ENCODE peak calls at places on chromosome 18, in four cellular contexts. Q is cardiac fibroblast, B is foreskin fibroblast, O is HFF-Myc. P is an unnamed sample.

GRCh38 chr18:65336411-65336810 is 414.4 kb upstream of the CDH7 start:
- DNase-seq in Q (no peak), B (no peak), O (no peak), P (no peak)

GRCh38 chr18:78611201-78611800 is 368.3 kb upstream of the SALL3 start:
- DNase-seq in Q (no peak), B (no peak), O (no peak), P (no peak)

GRCh38 chr18:43009666-43010065 is 105.8 kb downstream of the RIT2 start:
- DNase-seq in Q (no peak), B (no peak), O (no peak), P (no peak)

GRCh38 chr18:68642003-68642402 is 72.9 kb downstream of the TMX3 start:
- DNase-seq in Q (no peak), B (no peak), O (no peak), P (no peak)

GRCh38 chr18:13159579-13159978 is 59.0 kb upstream of the LDLRAD4 start:
- DNase-seq in Q (peak), B (peak), O (peak), P (no peak)

GRCh38 chr18:55324166-55324565 is 263.8 kb downstream of the TCF4 start:
- DNase-seq in Q (no peak), B (no peak), O (no peak), P (no peak)

GRCh38 chr18:27674411-27674810 is 489.3 kb upstream of the CHST9 start:
- DNase-seq in Q (no peak), B (no peak), O (no peak), P (no peak)

GRCh38 chr18:62288669-62289016 is 36.5 kb upstream of the TNFRSF11A start:
- DNase-seq in Q (no peak), B (no peak), O (no peak), P (no peak)

GRCh38 chr18:58148954-58149471 is 105.0 kb downstream of the NEDD4L start:
- DNase-seq in Q (no peak), B (no peak), O (no peak), P (no peak)

GRCh38 chr18:34033968-34034367 is 190.7 kb downstream of the NOL4 start:
- DNase-seq in Q (no peak), B (no peak), O (no peak), P (no peak)

GRCh38 chr18:36468161-36468560 is 170.6 kb downstream of the FHOD3 start:
- DNase-seq in Q (no peak), B (no peak), O (no peak), P (no peak)

GRCh38 chr18:62585274-62586147 is 62.7 kb downstream of the ZCCHC2 start:
- DNase-seq in Q (no peak), B (no peak), O (no peak), P (no peak)

GRCh38 chr18:66874812-66875474 is 271.1 kb upstream of the CDH19 start:
- DNase-seq in Q (no peak), B (no peak), O (no peak), P (no peak)

GRCh38 chr18:7366597-7366996 is 135.7 kb downstream of the LRRC30 start:
- DNase-seq in Q (no peak), B (no peak), O (no peak), P (no peak)

GRCh38 chr18:26405190-26405781 is 143.1 kb downstream of the KCTD1 start:
- DNase-seq in Q (peak), B (peak), O (no peak), P (peak)

GRCh38 chr18:74715865-74716712 is 118.4 kb downstream of the ZNF407 start:
- DNase-seq in Q (no peak), B (no peak), O (no peak), P (no peak)

GRCh38 chr18:56221195-56222065 is 417.0 kb downstream of the TXNL1 start:
- DNase-seq in Q (no peak), B (no peak), O (no peak), P (no peak)

GRCh38 chr18:63817441-63818051 is 42.3 kb downstream of the SERPINB7 start:
- DNase-seq in Q (peak), B (peak), O (no peak), P (peak)

GRCh38 chr18:79684787-79685186 is 5.2 kb downstream of the CTDP1 start:
- DNase-seq in Q (no peak), B (no peak), O (no peak), P (no peak)

GRCh38 chr18:64090876-64091275 is 58.0 kb downstream of the LINC00305 start:
- DNase-seq in Q (no peak), B (no peak), O (no peak), P (no peak)

GRCh38 chr18:75656035-75656434 is 228.5 kb upstream of the SMIM21 start:
- DNase-seq in Q (no peak), B (no peak), O (no peak), P (no peak)

GRCh38 chr18:62881509-62882016 is 166.2 kb downstream of the PHLPP1 start:
- DNase-seq in Q (peak), B (peak), O (peak), P (peak)

GRCh38 chr18:9066358-9066757 is 36.1 kb upstream of the NDUFV2 start:
- DNase-seq in Q (no peak), B (no peak), O (no peak), P (no peak)

GRCh38 chr18:64202836-64203235 is 53.9 kb upstream of the LINC00305 start:
- DNase-seq in Q (peak), B (no peak), O (no peak), P (no peak)

GRCh38 chr18:70720607-70721006 is 431.8 kb downstream of the SOCS6 start:
- DNase-seq in Q (no peak), B (no peak), O (no peak), P (no peak)

GRCh38 chr18:62325806-62326645 is 916 bp downstream of the TNFRSF11A start:
- DNase-seq in Q (peak), B (no peak), O (no peak), P (no peak)

GRCh38 chr18:26468931-26469340 is 79.4 kb downstream of the KCTD1 start:
- DNase-seq in Q (no peak), B (no peak), O (no peak), P (no peak)

GRCh38 chr18:74331404-74331803 is 15.8 kb downstream of the C18orf63 start:
- DNase-seq in Q (peak), B (peak), O (peak), P (no peak)

GRCh38 chr18:56026505-56026904 is 438.5 kb upstream of the TCF4 start:
- DNase-seq in Q (no peak), B (no peak), O (no peak), P (no peak)

GRCh38 chr18:62660741-62661140 is 54.6 kb upstream of the PHLPP1 start:
- DNase-seq in Q (no peak), B (no peak), O (no peak), P (no peak)

GRCh38 chr18:74507927-74508326 is 11.8 kb downstream of the CNDP2 start:
- DNase-seq in Q (no peak), B (no peak), O (no peak), P (no peak)

GRCh38 chr18:11178951-11179549 is 29.7 kb upstream of the PIEZO2 start:
- DNase-seq in Q (peak), B (peak), O (no peak), P (peak)

GRCh38 chr18:32337347-32337746 is 133.3 kb downstream of the GAREM1 start:
- DNase-seq in Q (no peak), B (no peak), O (no peak), P (no peak)

GRCh38 chr18:45677408-45677807 is 46.6 kb upstream of the SLC14A1 start:
- DNase-seq in Q (no peak), B (no peak), O (no peak), P (no peak)

GRCh38 chr18:26190506-26190905 is 35.7 kb upstream of the TAF4B start:
- DNase-seq in Q (no peak), B (no peak), O (no peak), P (no peak)

DNA sequence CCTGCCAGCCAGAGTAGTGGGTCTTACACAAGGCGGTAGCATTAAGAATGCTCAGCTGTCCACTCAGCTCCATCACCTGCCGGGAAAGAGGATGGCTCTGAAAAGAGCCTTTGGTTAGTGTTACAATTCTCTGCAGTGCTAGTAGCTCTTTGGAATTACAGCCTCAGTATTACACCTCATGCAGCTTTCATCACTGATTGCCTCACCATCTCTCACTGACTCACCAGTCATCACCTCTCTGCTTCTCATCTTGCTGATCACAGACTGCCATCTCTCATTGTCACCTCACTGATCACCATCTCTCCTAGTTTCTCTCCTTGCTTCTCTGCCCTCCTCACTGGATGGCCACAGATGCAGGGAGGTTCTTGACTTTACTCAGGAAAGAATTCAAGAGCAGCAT is 573.5 kb upstream of the SETBP1 start:
- DNase-seq in Q (no peak), B (peak), O (no peak), P (no peak)
- TF ChIP-seq CTCF in Q (no peak), B (no peak), O (no peak), P (no peak)

GRCh38 chr18:31301201-31301655 is 16.7 kb upstream of the DSG1 start:
- DNase-seq in Q (peak), B (no peak), O (no peak), P (no peak)

GRCh38 chr18:31303771-31304170 is 14.2 kb upstream of the DSG1 start:
- DNase-seq in Q (no peak), B (no peak), O (no peak), P (no peak)

GRCh38 chr18:31297248-31297647 is 20.7 kb upstream of the DSG1 start:
- DNase-seq in Q (no peak), B (no peak), O (no peak), P (no peak)

DNA sequence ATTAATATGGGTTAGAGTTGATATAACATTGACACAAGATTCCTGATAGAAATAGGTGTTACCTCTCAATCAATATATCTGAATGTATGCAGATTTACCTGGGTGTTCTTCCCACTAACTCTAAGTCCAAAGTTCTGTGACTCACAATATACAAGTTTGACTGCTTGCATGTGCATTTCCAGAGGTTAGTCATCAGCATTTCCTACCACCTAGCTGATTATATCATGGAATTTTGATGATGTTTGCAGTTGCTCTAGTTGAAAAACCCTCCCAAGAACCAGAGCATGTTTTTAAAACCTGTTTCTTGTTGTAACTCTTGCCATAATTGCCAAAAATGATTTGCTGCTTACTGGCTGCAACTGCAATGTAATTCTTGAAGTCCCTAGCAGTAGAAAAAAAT is 15.0 kb upstream of the DSG1 start:
- DNase-seq in Q (no peak), B (no peak), O (no peak), P (no peak)
- TF ChIP-seq CTCF in Q (no peak), B (no peak), O (no peak), P (no peak)

DNA sequence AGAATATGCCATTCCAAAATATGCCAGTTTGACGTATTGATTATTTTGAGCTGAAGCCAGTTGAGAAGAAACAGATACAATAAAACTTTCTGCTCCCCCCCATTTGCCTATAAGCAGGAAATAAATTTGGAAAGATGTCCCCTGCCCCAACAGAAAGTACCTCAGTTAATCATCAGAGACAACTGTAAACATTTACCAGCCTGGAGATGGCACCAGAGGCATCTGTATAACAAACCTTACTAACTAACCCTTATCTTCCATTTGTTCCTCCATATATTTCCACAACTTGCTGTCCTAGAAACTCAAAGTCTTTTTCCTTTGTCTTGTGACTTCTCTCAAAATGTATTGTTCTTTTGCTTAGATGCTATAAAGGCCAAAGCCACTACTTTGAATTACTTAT is 93.8 kb downstream of the AKAIN1 start:
- DNase-seq in Q (no peak), B (no peak), O (no peak), P (no peak)
- TF ChIP-seq CTCF in Q (no peak), B (no peak), O (no peak), P (no peak)

DNA sequence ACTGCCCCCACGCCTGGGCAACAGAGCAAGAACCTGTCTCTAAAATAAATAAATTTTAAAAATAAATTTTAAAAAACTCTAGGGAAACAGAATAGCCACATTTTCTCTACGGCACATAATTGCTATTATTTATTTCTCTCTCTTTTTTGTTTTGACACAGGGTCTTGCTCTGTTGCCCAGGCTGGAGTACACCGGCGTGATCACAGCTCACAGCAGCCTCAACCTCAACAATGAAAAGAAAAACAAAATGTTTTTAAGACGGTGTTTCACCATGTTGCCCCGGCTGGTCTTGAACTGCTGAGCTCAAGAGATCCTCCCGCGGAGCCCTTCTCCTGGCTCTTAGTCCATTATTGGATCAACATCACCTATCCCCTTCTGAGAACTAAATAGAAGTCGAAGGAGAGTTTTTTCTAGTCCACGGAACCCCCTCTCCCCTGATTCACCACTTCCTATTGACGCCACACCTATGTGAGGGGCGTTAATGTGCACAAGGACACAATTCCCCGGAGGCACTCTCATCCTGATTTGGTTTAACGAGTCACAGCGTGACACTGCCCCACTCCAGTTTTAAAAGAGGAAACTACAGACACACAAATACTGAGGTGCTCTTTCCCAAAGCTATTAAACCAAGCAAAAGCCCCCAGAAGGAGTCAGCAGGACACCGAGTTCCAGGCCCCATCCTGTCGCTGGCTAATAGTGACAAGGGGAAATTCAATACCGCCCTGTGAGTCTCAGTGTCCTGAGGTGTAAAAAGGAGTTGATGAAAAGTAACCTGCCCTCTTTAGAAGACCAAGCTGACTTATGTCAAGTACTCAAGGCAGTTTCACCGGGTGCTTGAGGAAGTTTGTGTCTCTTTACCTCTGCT is 1.1 kb downstream of the NPC1 start:
- DNase-seq in Q (peak), B (peak), O (no peak), P (no peak)
- TF ChIP-seq CTCF in Q (no peak), B (no peak), O (no peak), P (no peak)

GRCh38 chr18:77030201-77030600 is 102.4 kb downstream of the MBP start:
- DNase-seq in Q (no peak), B (no peak), O (no peak), P (no peak)

GRCh38 chr18:77035380-77035779 is 97.2 kb downstream of the MBP start:
- DNase-seq in Q (no peak), B (no peak), O (no peak), P (no peak)

GRCh38 chr18:77031662-77032061 is 100.9 kb downstream of the MBP start:
- DNase-seq in Q (no peak), B (no peak), O (no peak), P (no peak)

GRCh38 chr18:77032121-77032758 is 100.3 kb downstream of the MBP start:
- DNase-seq in Q (no peak), B (no peak), O (no peak), P (no peak)

DNA sequence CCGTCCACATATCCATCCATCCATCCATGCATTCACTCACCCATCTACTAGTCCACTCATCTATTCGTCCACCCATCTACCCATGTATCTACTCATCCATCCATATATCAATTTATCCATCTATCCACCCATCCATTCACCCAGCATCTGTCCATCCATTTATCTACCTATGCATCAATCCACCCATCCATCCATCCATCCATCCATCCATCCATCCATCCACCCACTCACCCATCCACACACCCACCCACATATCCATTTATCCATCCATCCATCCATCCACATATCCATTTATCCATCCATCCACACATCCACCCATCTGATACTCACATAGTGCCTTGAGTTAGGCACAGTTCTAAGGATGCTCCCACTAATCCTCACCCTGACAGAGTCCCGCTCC is 99.0 kb downstream of the MBP start:
- DNase-seq in Q (no peak), B (no peak), O (no peak), P (no peak)
- TF ChIP-seq CTCF in Q (no peak), B (no peak), O (no peak), P (no peak)

DNA sequence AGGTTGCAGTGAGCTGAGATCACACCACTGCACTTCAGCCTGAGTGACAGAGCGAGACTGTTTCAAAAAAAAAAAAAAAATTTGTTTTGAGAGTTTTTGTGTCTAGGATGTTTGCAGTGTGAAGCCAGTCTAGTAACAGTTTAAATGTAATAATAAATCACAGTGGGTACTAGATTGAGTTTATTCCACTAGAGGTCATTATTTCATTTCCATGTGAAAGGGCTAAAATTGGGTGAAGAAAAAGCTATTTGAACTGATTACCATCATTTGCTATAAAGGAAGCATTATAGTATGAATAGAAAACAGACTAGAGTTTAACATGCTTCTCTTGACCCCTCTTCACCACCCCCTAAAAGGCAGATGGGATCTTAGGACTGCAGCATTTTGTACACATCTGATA is 20.3 kb downstream of the SNRPD1 start:
- DNase-seq in Q (peak), B (no peak), O (no peak), P (no peak)
- TF ChIP-seq CTCF in Q (no peak), B (no peak), O (no peak), P (no peak)

GRCh38 chr18:50590625-50591024 is 30.7 kb downstream of the MAPK4 start:
- DNase-seq in Q (no peak), B (no peak), O (no peak), P (no peak)

GRCh38 chr18:50582500-50582899 is 22.6 kb downstream of the MAPK4 start:
- DNase-seq in Q (no peak), B (no peak), O (no peak), P (no peak)

GRCh38 chr18:50581517-50581916 is 21.6 kb downstream of the MAPK4 start:
- DNase-seq in Q (no peak), B (no peak), O (no peak), P (no peak)

DNA sequence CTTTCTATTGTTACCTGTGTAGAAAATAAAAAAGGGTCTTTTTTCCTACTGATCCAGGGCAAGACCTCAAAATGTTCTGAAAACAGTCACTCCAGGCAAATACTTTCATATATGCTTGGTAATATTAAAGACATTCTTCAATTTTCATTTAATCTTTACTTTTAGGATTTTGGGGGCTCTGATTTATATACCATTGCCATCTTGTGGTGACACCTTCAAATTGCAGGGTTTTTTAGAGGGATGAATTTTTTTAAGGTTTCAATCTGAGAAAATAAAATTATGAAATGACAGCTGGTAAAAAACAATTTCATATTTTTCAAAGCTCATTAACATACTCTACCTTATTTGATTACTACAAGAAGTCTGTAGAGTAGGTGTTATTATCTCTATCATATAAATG is 26.8 kb downstream of the MAPK4 start:
- DNase-seq in Q (no peak), B (no peak), O (no peak), P (no peak)
- TF ChIP-seq CTCF in Q (peak), B (no peak), O (no peak), P (no peak)